ENCODE peak calls at places on chromosomes 13 and 19, in nine cellular contexts. F is NCI-H345; T is EL; X is stimulated activated CD4-positive, alpha-beta T cell treated with anti-CD3 and anti-CD28 coated beads, Interleukin-2, amount 100 ng/mL, for 48 hours; J is left colon; U is hypothalamus; B is SK-N-MC; Y is T-helper 1 cell; N is iPS-NIHi11. O is an unnamed sample.

GRCh38 chr13:57627663-57628062 is 3.9 kb upstream of the PCDH17 start:
- DNase-seq in T (no peak), J (no peak), X (no peak), N (peak; percentile 10), F (peak; percentile 68), B (peak; percentile 91), U (no peak), Y (no peak), O (no peak)

GRCh38 chr19:491146-491741 is 5.0 kb upstream of the MADCAM1 start:
- DNase-seq in U (no peak), Y (no peak), X (no peak), B (no peak), J (no peak), N (no peak), T (no peak), F (no peak), O (no peak)

GRCh38 chr13:112576768-112577167 is 11.2 kb downstream of the TUBGCP3 start:
- DNase-seq in J (no peak), U (no peak), T (no peak), Y (no peak), X (no peak), B (no peak), F (no peak), N (no peak), O (no peak)

GRCh38 chr13:110344320-110344719 is 37.2 kb downstream of the COL4A2 start:
- DNase-seq in J (no peak), N (no peak), T (no peak), Y (no peak), X (no peak), B (no peak), F (no peak), U (no peak), O (no peak)

GRCh38 chr13:101535192-101535746 is 82.8 kb downstream of the ITGBL1 start:
- DNase-seq in X (no peak), N (no peak), U (no peak), B (no peak), T (peak; percentile 62), Y (no peak), F (no peak), J (no peak), O (no peak)

GRCh38 chr19:2478756-2479555 is 3.0 kb downstream of the GADD45B start:
- DNase-seq in Y (peak; percentile 64), U (peak; percentile 40), T (peak; percentile 78), N (peak; percentile 53), B (no peak), J (peak; percentile 82), F (no peak), X (no peak), O (peak; percentile 64)

GRCh38 chr19:39403331-39404312 is 3.0 kb upstream of the ZFP36 start:
- DNase-seq in Y (peak; percentile 97), N (no peak), J (peak; percentile 97), U (peak; percentile 90), T (peak; percentile 99), F (no peak), B (no peak), X (peak; percentile 91), O (peak; percentile 98)

GRCh38 chr13:41764558-41764957 is 196.4 kb downstream of the VWA8 start:
- DNase-seq in X (no peak), B (no peak), U (no peak), Y (no peak), T (no peak), F (no peak), J (no peak), N (no peak), O (no peak)

GRCh38 chr13:58573742-58574141 is 942.2 kb downstream of the PCDH17 start:
- DNase-seq in F (no peak), N (no peak), J (no peak), U (no peak), B (no peak), X (no peak), Y (no peak), T (no peak), O (no peak)

GRCh38 chr13:41645313-41645712 is 188.0 kb downstream of the RGCC start:
- DNase-seq in B (no peak), T (peak; percentile 85), J (no peak), Y (no peak), U (no peak), F (no peak), X (no peak), N (no peak), O (no peak)

GRCh38 chr13:99847318-99847750 is 124.2 kb downstream of the ZIC5 start:
- DNase-seq in F (peak; percentile 76), J (no peak), B (no peak), T (no peak), N (no peak), Y (no peak), U (no peak), X (no peak), O (no peak)

GRCh38 chr19:40768936-40769335 is 6.4 kb upstream of the MIA start:
- DNase-seq in N (no peak), X (no peak), F (no peak), B (no peak), T (no peak), Y (no peak), U (no peak), J (no peak), O (no peak)